ENCODE peak calls at places on chromosomes 5 and 9, in eight cellular contexts. X, Z, V, L, O, Q, U and Y are unnamed samples.

GRCh38 chr5:7394889-7395431 is 978 bp upstream of the ADCY2 start:
- DNase-seq in V (no peak), Z (no peak), Q (no peak), O (no peak), X (no peak), L (no peak), U (no peak), Y (no peak)

GRCh38 chr9:131754846-131755245 is 15.0 kb upstream of the RAPGEF1 start:
- DNase-seq in V (no peak), X (no peak), Q (no peak), Z (no peak), L (no peak), U (no peak), O (no peak), Y (no peak)

GRCh38 chr9:131981116-131981847 is 98.4 kb downstream of the MED27 start:
- DNase-seq in X (no peak), Q (peak; percentile 37), U (no peak), O (no peak), V (no peak), L (peak; percentile 19), Z (no peak), Y (no peak)

GRCh38 chr5:74094096-74094778 is 468.2 kb downstream of the ARHGEF28 start:
- DNase-seq in V (no peak), U (no peak), X (no peak), Z (no peak), Q (peak; percentile 3), O (no peak), L (peak; percentile 46), Y (no peak)

GRCh38 chr5:155394727-155395126 is 381.2 kb downstream of the KIF4B start:
- DNase-seq in V (no peak), X (no peak), U (no peak), Z (no peak), O (no peak), Q (no peak), L (no peak), Y (no peak)

GRCh38 chr5:55520117-55520829 is 14.5 kb downstream of the PLPP1 start:
- DNase-seq in Z (no peak), U (no peak), X (no peak), V (no peak), O (no peak), Q (no peak), L (no peak), Y (no peak)

GRCh38 chr9:36828574-36829141 is 205.4 kb downstream of the PAX5 start:
- DNase-seq in L (no peak), O (no peak), U (no peak), Q (no peak), X (no peak), V (no peak), Z (no peak), Y (peak; percentile 18)

GRCh38 chr5:178123987-178124925 is 6.6 kb upstream of the RMND5B start:
- DNase-seq in Z (no peak), O (no peak), L (no peak), V (no peak), Q (no peak), X (no peak), U (no peak), Y (no peak)

GRCh38 chr9:129836342-129837007 is 1.2 kb downstream of the USP20 start:
- DNase-seq in Z (peak; percentile 36), O (peak; percentile 45), V (peak; percentile 67), X (no peak), L (peak; percentile 8), U (no peak), Q (no peak), Y (peak; percentile 16)

GRCh38 chr5:54603372-54603771 is 85.8 kb downstream of the SNX18 start:
- DNase-seq in U (no peak), X (no peak), V (no peak), Z (no peak), Q (no peak), L (peak; percentile 94), O (no peak), Y (no peak)

GRCh38 chr5:150272531-150272930 is 17.0 kb downstream of the CAMK2A start:
- DNase-seq in U (no peak), Q (peak; percentile 68), V (peak; percentile 11), X (no peak), Z (peak; percentile 36), L (peak; percentile 45), O (peak; percentile 40), Y (no peak)

GRCh38 chr5:122846051-122846567 is 696 bp downstream of the SNX24 start:
- DNase-seq in U (peak; percentile 29), L (peak; percentile 71), X (no peak), Z (peak; percentile 15), O (no peak), V (no peak), Q (peak; percentile 63), Y (no peak)

GRCh38 chr5:446864-447263 is 3.9 kb downstream of the EXOC3 start:
- DNase-seq in O (peak; percentile 60), Z (peak; percentile 75), X (peak; percentile 27), Q (peak; percentile 47), L (peak; percentile 61), V (peak; percentile 53), U (peak; percentile 8), Y (peak; percentile 25)
- TF ChIP-seq CTCF in O (peak; percentile 60), Z (no peak), X (peak; percentile 50), Q (peak; percentile 60), L (peak; percentile 62), V (peak; percentile 79), U (peak; percentile 68), Y (peak; percentile 71)

GRCh38 chr9:18361621-18362020 is 112.3 kb upstream of the ADAMTSL1 start:
- DNase-seq in Z (no peak), O (no peak), X (no peak), L (no peak), U (no peak), V (no peak), Q (no peak), Y (no peak)

GRCh38 chr9:18357321-18357720 is 116.6 kb upstream of the ADAMTSL1 start:
- DNase-seq in O (no peak), X (no peak), Z (no peak), L (no peak), U (no peak), V (no peak), Q (no peak), Y (no peak)

GRCh38 chr9:18358325-18358724 is 115.6 kb upstream of the ADAMTSL1 start:
- DNase-seq in V (no peak), U (no peak), Z (no peak), Q (no peak), X (no peak), L (no peak), O (no peak), Y (no peak)

GRCh38 chr9:18360005-18360404 is 113.9 kb upstream of the ADAMTSL1 start:
- DNase-seq in L (no peak), O (no peak), Q (no peak), U (no peak), Z (no peak), V (no peak), X (no peak), Y (no peak)

DNA sequence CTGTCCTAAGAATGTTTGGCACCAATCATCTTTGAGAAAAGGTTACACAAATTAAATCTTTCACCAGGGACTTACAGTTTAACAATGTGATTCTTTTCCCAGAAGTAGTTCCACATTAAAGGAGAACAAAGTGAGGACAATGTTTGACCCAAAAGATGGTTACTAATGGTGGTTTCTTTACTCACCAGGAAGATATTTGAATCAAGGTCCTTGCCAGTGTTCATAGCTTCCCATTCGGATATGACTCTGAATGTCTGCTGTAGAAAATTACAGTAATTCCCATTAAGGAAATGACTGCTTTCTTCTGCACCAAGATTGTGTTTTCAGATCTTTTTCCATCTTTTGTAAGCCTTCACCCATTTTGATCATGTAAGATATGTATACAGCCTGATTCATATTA is 114.6 kb upstream of the ADAMTSL1 start:
- DNase-seq in X (no peak), U (no peak), Q (no peak), V (no peak), O (no peak), L (peak; percentile 71), Z (no peak), Y (no peak)
- TF ChIP-seq CTCF in X (no peak), U (no peak), Q (no peak), V (no peak), O (no peak), L (no peak), Z (no peak), Y (no peak)

GRCh38 chr9:105656131-105656921 is 5.9 kb upstream of the TAL2 start:
- DNase-seq in V (peak; percentile 51), X (no peak), Z (peak; percentile 69), U (no peak), O (peak; percentile 33), Q (peak; percentile 3), L (no peak), Y (no peak)
- TF ChIP-seq CTCF in V (peak; percentile 35), X (peak; percentile 29), Z (peak; percentile 59), U (no peak), O (peak; percentile 6), Q (peak; percentile 4), L (no peak), Y (peak; percentile 33)

GRCh38 chr5:136892026-136892425 is 526.7 kb upstream of the TRPC7 start:
- DNase-seq in X (no peak), V (no peak), L (no peak), Q (no peak), U (no peak), Z (no peak), O (no peak), Y (no peak)
- TF ChIP-seq CTCF in X (no peak), V (no peak), L (no peak), Q (no peak), U (no peak), Z (no peak), O (no peak), Y (no peak)

GRCh38 chr5:84255318-84255717 is 129.4 kb downstream of the EDIL3 start:
- DNase-seq in Z (peak; percentile 4), V (no peak), L (peak; percentile 76), X (no peak), Q (peak; percentile 43), O (peak; percentile 7), U (no peak), Y (no peak)
- TF ChIP-seq CTCF in Z (no peak), V (no peak), L (peak; percentile 56), X (no peak), Q (peak; percentile 55), O (no peak), U (peak; percentile 49), Y (no peak)

GRCh38 chr9:34126207-34127034 is at the start of gene DCAF12:
- DNase-seq in U (peak; percentile 73), O (peak; percentile 95), X (peak; percentile 88), Q (peak; percentile 92), V (peak; percentile 84), Z (peak; percentile 93), L (peak; percentile 90), Y (peak; percentile 87)
- TF ChIP-seq CTCF in U (no peak), O (no peak), X (peak; percentile 23), Q (peak; percentile 15), V (no peak), Z (no peak), L (peak; percentile 3), Y (no peak)